ENCODE peak calls at places on chromosomes 2 and 18, in five cellular contexts. One of them, this sample, is unnamed. For H3K4me1, the result is how much of the 10 kb centered on the place peaks cover.

GRCh38 chr2:120243211-120243610 is 9.4 kb upstream of the RALB start:
- DNase-seq in spleen: peak
- DNase-seq in heart left ventricle: no peak
- DNase-seq in HCT116: no peak
- DNase-seq in esophagus squamous epithelium: no peak
- DNase-seq in this sample: no peak

GRCh38 chr2:121682396-121683298 is 33.4 kb upstream of the CLASP1 start:
- DNase-seq in heart left ventricle: no peak
- DNase-seq in esophagus squamous epithelium: no peak
- DNase-seq in HCT116: no peak
- DNase-seq in spleen: no peak
- DNase-seq in this sample: no peak

GRCh38 chr2:3041841-3042600 is 335.6 kb downstream of the EIPR1 start:
- DNase-seq in HCT116: no peak
- DNase-seq in heart left ventricle: peak
- DNase-seq in spleen: no peak
- DNase-seq in esophagus squamous epithelium: no peak
- DNase-seq in this sample: no peak

GRCh38 chr18:62346327-62347090 is 21.4 kb downstream of the TNFRSF11A start:
- DNase-seq in HCT116: no peak
- DNase-seq in esophagus squamous epithelium: no peak
- DNase-seq in heart left ventricle: no peak
- DNase-seq in spleen: no peak
- DNase-seq in this sample: no peak

GRCh38 chr18:43596106-43596712 is 318.9 kb upstream of the SYT4 start:
- DNase-seq in spleen: no peak
- DNase-seq in HCT116: no peak
- DNase-seq in heart left ventricle: no peak
- DNase-seq in esophagus squamous epithelium: no peak
- DNase-seq in this sample: no peak

GRCh38 chr2:130987519-130988425 is 105.5 kb downstream of the FAM168B start:
- DNase-seq in spleen: no peak
- DNase-seq in HCT116: no peak
- DNase-seq in heart left ventricle: no peak
- DNase-seq in esophagus squamous epithelium: no peak
- DNase-seq in this sample: no peak

GRCh38 chr2:201949036-201950012 is 84.3 kb upstream of the FZD7 start:
- DNase-seq in HCT116: no peak
- DNase-seq in esophagus squamous epithelium: no peak
- DNase-seq in spleen: no peak
- DNase-seq in heart left ventricle: no peak
- DNase-seq in this sample: no peak

GRCh38 chr2:117500721-117501120 is 313.8 kb upstream of the DDX18 start:
- DNase-seq in spleen: no peak
- DNase-seq in esophagus squamous epithelium: no peak
- DNase-seq in HCT116: no peak
- DNase-seq in heart left ventricle: no peak
- DNase-seq in this sample: no peak

GRCh38 chr18:2459886-2460285 is 111.4 kb downstream of the METTL4 start:
- DNase-seq in HCT116: no peak
- DNase-seq in spleen: no peak
- DNase-seq in esophagus squamous epithelium: no peak
- DNase-seq in heart left ventricle: no peak
- DNase-seq in this sample: no peak

GRCh38 chr2:28360066-28360741 is 32.5 kb upstream of the FOSL2 start:
- DNase-seq in esophagus squamous epithelium: no peak
- DNase-seq in HCT116: no peak
- DNase-seq in heart left ventricle: no peak
- DNase-seq in spleen: no peak
- DNase-seq in this sample: no peak

GRCh38 chr18:25316619-25317018 is 35.3 kb downstream of the ZNF521 start:
- DNase-seq in heart left ventricle: no peak
- DNase-seq in spleen: no peak
- DNase-seq in esophagus squamous epithelium: no peak
- DNase-seq in HCT116: no peak
- DNase-seq in this sample: no peak

GRCh38 chr2:61670591-61671503 is 132.7 kb upstream of the XPO1 start:
- DNase-seq in heart left ventricle: peak
- DNase-seq in esophagus squamous epithelium: no peak
- DNase-seq in spleen: no peak
- DNase-seq in HCT116: no peak
- DNase-seq in this sample: peak

GRCh38 chr2:133502678-133503077 is 65.6 kb downstream of the NCKAP5 start:
- DNase-seq in HCT116: no peak
- DNase-seq in heart left ventricle: no peak
- DNase-seq in esophagus squamous epithelium: no peak
- DNase-seq in spleen: no peak
- DNase-seq in this sample: no peak

DNA sequence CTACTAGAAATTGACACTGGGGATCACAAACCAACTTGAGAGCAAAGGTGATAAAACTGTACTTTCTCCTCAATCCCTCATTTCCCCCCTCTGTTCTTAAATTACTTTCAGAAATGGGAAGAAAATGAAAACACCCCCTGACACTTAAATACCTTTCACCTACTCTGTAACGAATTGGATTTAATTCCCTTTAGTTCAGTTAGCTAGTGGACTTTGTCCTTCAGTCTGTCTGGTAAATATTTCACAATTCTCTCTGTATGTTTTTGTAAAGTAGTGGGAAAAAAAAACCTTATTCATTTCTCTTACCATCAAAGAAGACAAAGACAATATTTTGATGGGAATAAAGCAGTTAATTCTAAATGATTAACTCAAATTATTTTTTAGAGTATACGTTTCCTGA is 85.7 kb downstream of the CDH2 start:
- DNase-seq in spleen: no peak
- DNase-seq in heart left ventricle: no peak
- DNase-seq in HCT116: no peak
- DNase-seq in esophagus squamous epithelium: no peak
- DNase-seq in this sample: no peak
- TF ChIP-seq POLR2A in spleen: no peak
- TF ChIP-seq POLR2A in heart left ventricle: no peak
- TF ChIP-seq POLR2A in HCT116: no peak
- TF ChIP-seq POLR2A in esophagus squamous epithelium: no peak
- TF ChIP-seq POLR2A in this sample: no peak

DNA sequence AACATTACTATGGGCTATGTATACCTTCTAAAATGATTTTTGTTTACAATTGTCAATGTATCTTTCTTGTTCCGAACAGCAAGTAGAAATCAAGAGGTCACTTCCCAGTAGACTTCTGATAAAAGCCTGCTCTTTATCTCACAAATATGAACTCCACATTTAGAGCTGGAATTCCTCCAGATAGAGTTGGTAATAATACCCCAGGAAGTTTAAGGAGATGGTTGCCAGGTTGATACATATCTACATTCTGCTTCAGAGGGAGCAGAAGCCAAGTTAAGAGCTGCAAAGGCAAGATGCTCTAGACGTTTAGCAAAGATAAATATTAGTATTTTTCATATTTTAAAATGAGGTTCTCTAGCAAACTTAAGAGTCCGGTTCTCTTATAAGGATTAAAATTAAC is 267.0 kb downstream of the ERBB4 start:
- DNase-seq in spleen: no peak
- DNase-seq in heart left ventricle: no peak
- DNase-seq in HCT116: no peak
- DNase-seq in esophagus squamous epithelium: no peak
- DNase-seq in this sample: no peak
- TF ChIP-seq CTCF in spleen: no peak
- TF ChIP-seq CTCF in heart left ventricle: no peak
- TF ChIP-seq CTCF in HCT116: no peak
- TF ChIP-seq CTCF in esophagus squamous epithelium: no peak
- TF ChIP-seq CTCF in this sample: no peak

GRCh38 chr2:233079473-233079877 is 19.3 kb downstream of the INPP5D start:
- DNase-seq in HCT116: no peak
- DNase-seq in heart left ventricle: no peak
- DNase-seq in esophagus squamous epithelium: no peak
- DNase-seq in spleen: peak
- DNase-seq in this sample: no peak
- H3K4me1 ChIP-seq in HCT116: under half
- H3K4me1 ChIP-seq in heart left ventricle: half or more
- H3K4me1 ChIP-seq in esophagus squamous epithelium: under half
- H3K4me1 ChIP-seq in spleen: half or more
- H3K4me1 ChIP-seq in this sample: under half

DNA sequence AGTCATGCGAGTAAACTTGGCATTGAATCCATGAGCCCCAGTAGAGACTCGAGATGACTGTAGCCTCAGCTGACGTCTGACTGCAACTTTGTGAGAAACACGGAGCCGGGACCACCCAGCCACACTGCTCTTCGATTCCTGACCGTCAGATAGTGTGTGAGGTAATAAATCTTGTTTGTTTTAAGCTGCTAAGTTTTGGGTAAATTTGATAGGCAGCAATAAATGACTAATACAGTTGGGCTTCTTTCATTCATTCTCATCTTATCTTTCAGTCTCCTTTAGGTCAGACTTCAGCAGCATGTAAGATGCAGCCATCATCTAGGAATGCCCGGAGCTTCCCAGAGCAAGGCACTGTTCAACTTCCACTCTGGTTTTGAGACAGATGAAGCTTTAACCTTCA is 8.0 kb upstream of the KLHL29 start:
- DNase-seq in spleen: no peak
- DNase-seq in HCT116: no peak
- DNase-seq in heart left ventricle: no peak
- DNase-seq in esophagus squamous epithelium: no peak
- DNase-seq in this sample: no peak
- TF ChIP-seq POLR2A in spleen: no peak
- TF ChIP-seq POLR2A in HCT116: no peak
- TF ChIP-seq POLR2A in heart left ventricle: no peak
- TF ChIP-seq POLR2A in esophagus squamous epithelium: no peak
- TF ChIP-seq POLR2A in this sample: no peak

DNA sequence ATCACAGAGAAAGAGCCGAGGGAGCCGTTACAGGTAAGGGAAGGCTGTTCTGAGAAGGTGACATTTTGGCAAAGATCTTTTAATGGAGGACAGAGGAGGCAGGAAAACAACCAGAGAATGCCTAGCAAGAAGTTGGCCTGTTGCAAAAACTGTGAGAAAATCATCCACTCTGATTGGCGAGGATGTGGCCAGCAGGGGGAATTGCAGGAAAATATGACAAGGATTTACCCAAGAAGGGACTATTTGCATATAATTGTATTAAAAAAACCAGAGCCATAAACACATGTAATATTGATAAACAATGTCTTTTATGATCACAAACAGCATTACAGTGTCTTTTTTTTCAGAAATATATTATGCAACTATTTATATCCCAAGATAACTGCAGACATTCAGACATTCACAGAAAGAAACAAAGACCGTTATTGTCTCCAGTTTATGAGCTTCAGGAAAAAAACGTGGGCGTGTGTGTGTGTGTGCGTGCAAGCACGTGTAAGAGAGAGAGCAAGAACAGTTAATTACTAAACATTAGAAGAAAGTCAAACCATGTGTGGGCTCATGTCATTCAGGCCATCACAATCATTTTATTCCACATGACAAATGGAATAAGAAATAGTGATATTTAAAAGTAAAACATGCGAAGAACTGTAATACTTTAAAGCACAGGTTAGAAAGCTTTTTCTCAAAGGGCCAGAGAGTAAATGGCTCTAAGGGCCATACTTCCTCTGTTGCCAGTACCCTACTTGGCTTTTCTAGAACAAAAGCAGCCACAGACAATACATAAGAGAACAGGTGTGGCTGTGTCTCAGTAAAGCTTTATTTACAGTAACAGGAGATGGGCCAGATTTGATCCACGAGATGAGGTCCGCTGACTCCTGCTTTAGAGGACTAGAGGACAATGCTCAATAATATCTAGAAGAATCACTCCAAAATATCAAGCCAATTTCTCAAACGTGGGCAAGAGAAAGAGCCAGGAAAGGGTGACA is 324.1 kb downstream of the DLGAP1 start:
- DNase-seq in esophagus squamous epithelium: no peak
- DNase-seq in spleen: no peak
- DNase-seq in heart left ventricle: no peak
- DNase-seq in HCT116: no peak
- DNase-seq in this sample: peak
- TF ChIP-seq CTCF in esophagus squamous epithelium: no peak
- TF ChIP-seq CTCF in spleen: no peak
- TF ChIP-seq CTCF in heart left ventricle: no peak
- TF ChIP-seq CTCF in HCT116: no peak
- TF ChIP-seq CTCF in this sample: peak